ENCODE peak calls at places on chromosomes 2 and 18, in eight cellular contexts. Z, H, F, L, X, M, J and V are unnamed samples. For H3K9me3, the result is how much of the 10 kb centered on the place peaks cover.

GRCh38 chr2:206190689-206191088 is 31.0 kb downstream of the EEF1B2 start:
- DNase-seq in Z (no peak), F (no peak), H (no peak), M (no peak), X (no peak), L (no peak), J (no peak), V (no peak)

GRCh38 chr18:13376298-13376840 is 157.8 kb downstream of the LDLRAD4 start:
- DNase-seq in H (no peak), L (no peak), M (no peak), F (no peak), X (no peak), Z (no peak), J (no peak), V (peak)

GRCh38 chr18:73316513-73316912 is 448.7 kb upstream of the NETO1 start:
- DNase-seq in Z (no peak), M (peak), J (no peak), F (no peak), L (no peak), H (no peak), X (no peak), V (no peak)

GRCh38 chr2:237714690-237715458 is 83.7 kb upstream of the RBM44 start:
- DNase-seq in J (no peak), F (no peak), Z (no peak), M (peak), H (no peak), L (peak), X (peak), V (no peak)

GRCh38 chr18:63439334-63439733 is 17.1 kb upstream of the VPS4B start:
- DNase-seq in M (peak), H (peak), F (peak), L (peak), J (no peak), X (peak), Z (peak), V (peak)

GRCh38 chr2:120318626-120319025 is 27.3 kb upstream of the INHBB start:
- DNase-seq in X (no peak), H (no peak), F (peak), J (peak), L (no peak), Z (no peak), M (no peak), V (no peak)

GRCh38 chr2:112714836-112715631 is 5.8 kb upstream of the NT5DC4 start:
- DNase-seq in F (no peak), H (no peak), L (no peak), J (no peak), M (peak), X (no peak), Z (no peak), V (no peak)

GRCh38 chr2:104501929-104502328 is 352.0 kb upstream of the POU3F3 start:
- DNase-seq in M (no peak), H (no peak), X (no peak), F (no peak), Z (no peak), L (no peak), J (no peak), V (no peak)

GRCh38 chr2:210366675-210367080 is 51.7 kb upstream of the MYL1 start:
- DNase-seq in L (no peak), Z (no peak), F (no peak), H (no peak), M (no peak), J (no peak), X (no peak), V (no peak)

GRCh38 chr2:127157114-127157513 is 50.2 kb upstream of the BIN1 start:
- DNase-seq in X (no peak), M (no peak), F (no peak), J (no peak), Z (no peak), L (no peak), H (no peak), V (no peak)

GRCh38 chr2:219272995-219273394 is 6.2 kb upstream of the DNAJB2 start:
- DNase-seq in M (no peak), X (no peak), Z (no peak), H (no peak), J (no peak), L (no peak), F (no peak), V (no peak)

GRCh38 chr2:105598404-105598803 is 146.3 kb upstream of the NCK2 start:
- DNase-seq in J (no peak), Z (no peak), H (no peak), X (no peak), L (no peak), F (no peak), M (no peak), V (no peak)

GRCh38 chr2:186648130-186648529 is 45.7 kb upstream of the FAM171B start:
- DNase-seq in M (peak), Z (no peak), X (no peak), H (no peak), L (no peak), F (no peak), J (no peak), V (no peak)

GRCh38 chr2:55718165-55719008 is 24.7 kb upstream of the PNPT1 start:
- DNase-seq in Z (peak), L (peak), X (peak), J (no peak), M (peak), F (peak), H (peak), V (peak)

GRCh38 chr2:20852670-20853069 is 29.8 kb upstream of the LDAH start:
- DNase-seq in M (no peak), Z (no peak), X (no peak), H (no peak), L (no peak), F (no peak), J (no peak), V (no peak)

GRCh38 chr2:68319397-68320117 is at the start of gene CNRIP1:
- DNase-seq in X (peak), F (peak), L (peak), Z (no peak), H (no peak), J (peak), M (peak), V (no peak)

GRCh38 chr2:55954306-55955035 is 30.9 kb upstream of the EFEMP1 start:
- DNase-seq in F (no peak), Z (no peak), X (no peak), J (no peak), H (no peak), L (no peak), M (peak), V (no peak)

GRCh38 chr2:140454717-140455116 is 1674.5 kb upstream of the NXPH2 start:
- DNase-seq in H (peak), X (no peak), M (peak), L (no peak), F (no peak), J (no peak), Z (no peak), V (no peak)

GRCh38 chr2:215479536-215480240 is 43.8 kb upstream of the FN1 start:
- DNase-seq in F (no peak), H (no peak), M (no peak), Z (no peak), J (no peak), L (no peak), X (peak), V (no peak)

GRCh38 chr2:127081826-127082633 is 24.9 kb downstream of the BIN1 start:
- DNase-seq in F (peak), J (no peak), Z (peak), X (no peak), L (no peak), H (no peak), M (peak), V (peak)

GRCh38 chr18:55047546-55047945 is 88.3 kb upstream of the CCDC68 start:
- DNase-seq in F (peak), Z (no peak), H (no peak), M (peak), J (no peak), X (no peak), L (peak), V (no peak)

GRCh38 chr2:62215306-62216064 is 19.6 kb downstream of the B3GNT2 start:
- DNase-seq in F (peak), X (no peak), Z (no peak), M (peak), L (no peak), H (no peak), J (no peak), V (no peak)

GRCh38 chr2:71596011-71596410 is 142.7 kb downstream of the DYSF start:
- DNase-seq in F (peak), L (no peak), X (no peak), J (no peak), M (no peak), H (no peak), Z (no peak), V (no peak)

GRCh38 chr18:78904179-78904531 is 75.5 kb upstream of the SALL3 start:
- DNase-seq in M (no peak), X (no peak), F (no peak), J (no peak), L (no peak), H (no peak), Z (no peak), V (no peak)

GRCh38 chr18:905307-905947 is 756 bp downstream of the ADCYAP1 start:
- DNase-seq in J (no peak), F (no peak), Z (no peak), M (no peak), L (peak), H (no peak), X (peak), V (no peak)

GRCh38 chr2:144553379-144553778 is 33.5 kb upstream of the ZEB2 start:
- DNase-seq in Z (no peak), L (no peak), F (no peak), M (peak), X (no peak), J (no peak), H (no peak), V (no peak)

GRCh38 chr18:36655074-36655473 is 173.7 kb downstream of the TPGS2 start:
- DNase-seq in L (peak), Z (no peak), X (no peak), H (no peak), F (no peak), J (no peak), M (no peak), V (no peak)

DNA sequence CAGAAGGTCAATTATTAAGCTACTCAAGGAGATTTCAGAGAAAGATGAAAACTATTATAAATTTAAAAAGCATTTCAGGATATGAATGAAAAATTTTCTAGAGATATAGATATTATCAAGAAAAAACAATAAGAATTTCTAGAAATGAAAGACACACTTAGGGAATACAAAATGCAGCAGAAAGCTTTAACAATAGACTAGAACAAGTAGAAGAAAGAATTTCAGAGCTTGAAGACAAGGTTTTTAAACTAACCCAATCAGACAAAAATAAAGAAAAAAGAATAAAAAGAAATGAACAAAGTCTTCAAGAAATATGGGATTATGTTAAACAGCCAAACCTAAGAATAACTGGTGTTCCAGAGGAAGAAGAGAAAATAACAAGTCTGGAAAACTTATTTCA is 34.4 kb downstream of the FLACC1 start:
- DNase-seq in Z (no peak), M (no peak), H (no peak), X (no peak), F (no peak), L (no peak), J (no peak), V (no peak)
- H3K9me3 ChIP-seq in Z (under half), M (under half), H (under half), X (under half), F (under half), L (under half), J (under half), V (under half)

GRCh38 chr2:131828164-131828561 is 300.5 kb downstream of the CCDC74A start:
- DNase-seq in X (no peak), M (no peak), L (no peak), H (no peak), F (no peak), J (no peak), Z (no peak), V (no peak)
- H3K9me3 ChIP-seq in X (under half), M (under half), L (under half), H (under half), F (under half), J (under half), Z (under half), V (under half)

GRCh38 chr2:65377556-65378307 is 54.7 kb downstream of the SPRED2 start:
- DNase-seq in X (peak), Z (no peak), J (no peak), M (peak), H (no peak), F (peak), L (no peak), V (no peak)
- H3K9me3 ChIP-seq in X (under half), Z (under half), J (under half), M (under half), H (under half), F (under half), L (under half), V (under half)

DNA sequence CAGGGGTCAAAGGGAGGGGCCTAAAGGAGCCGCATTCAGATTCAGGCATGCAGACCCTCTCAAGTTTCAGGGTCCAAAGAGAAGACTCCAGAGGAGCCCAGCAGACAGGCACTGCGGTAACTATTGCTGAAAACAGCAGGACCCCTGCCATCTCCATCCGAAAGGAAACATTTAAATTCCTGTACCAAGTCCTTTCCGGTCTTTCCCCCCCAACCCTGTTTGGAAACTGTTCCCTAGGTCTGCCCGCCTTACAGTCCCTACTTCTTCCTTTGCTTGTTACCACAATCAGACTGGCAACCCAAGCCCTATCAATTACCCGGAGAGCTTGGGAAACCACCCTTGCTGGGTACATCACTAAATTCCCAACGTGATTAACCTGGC is 82.0 kb downstream of the DNMT3A start:
- DNase-seq in X (peak), J (no peak), M (no peak), H (no peak), L (peak), F (no peak), Z (no peak), V (no peak)
- H3K9me3 ChIP-seq in X (under half), J (under half), M (under half), H (under half), L (under half), F (under half), Z (under half), V (under half)

DNA sequence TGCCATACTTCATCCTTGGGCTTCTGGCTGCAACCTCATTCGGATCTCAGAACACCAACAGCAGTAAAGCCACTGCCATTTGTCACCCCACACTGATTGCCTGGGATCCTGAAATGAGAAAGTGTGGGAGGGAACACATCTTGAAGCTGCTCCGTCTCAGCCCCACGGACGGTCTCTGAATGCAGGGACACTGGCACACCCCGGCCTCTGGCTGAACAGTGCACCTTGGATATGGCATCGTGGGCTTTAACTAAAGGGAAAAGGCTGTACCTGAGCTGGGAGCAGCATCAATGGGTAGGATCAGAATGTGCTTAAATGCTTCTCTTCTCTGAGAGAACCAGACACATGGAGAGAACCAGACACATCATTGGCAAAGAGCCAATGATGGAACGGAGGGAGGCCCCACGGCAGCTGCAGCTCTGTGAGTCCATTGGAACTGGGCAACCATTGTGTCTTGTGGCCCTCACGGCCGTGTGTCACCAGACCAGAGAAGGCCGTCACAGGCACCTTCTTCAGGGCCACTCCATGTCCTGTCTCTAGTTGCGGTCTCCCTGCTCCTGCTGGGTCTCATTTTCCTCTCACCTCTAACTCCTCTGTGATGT is 193.4 kb upstream of the MYT1L start:
- DNase-seq in X (no peak), J (no peak), L (no peak), Z (no peak), H (no peak), F (no peak), M (no peak), V (no peak)
- H3K9me3 ChIP-seq in X (under half), J (under half), L (under half), Z (under half), H (under half), F (under half), M (under half), V (under half)